ENCODE peak calls at places on chromosomes 13 and 19, in six cellular contexts. T is NT2/D1, L is left colon, D is RWPE1, G is dorsolateral prefrontal cortex, S is A549. J is an unnamed sample.

GRCh38 chr19:27714857-27715256 is 1498.1 kb downstream of the UQCRFS1 start:
- DNase-seq in T (no peak), L (no peak), D (no peak), G (no peak), S (no peak), J (no peak)

GRCh38 chr19:50906217-50906616 is 5.0 kb downstream of the KLK4 start:
- DNase-seq in T (no peak), L (no peak), D (no peak), G (no peak), S (peak), J (no peak)

GRCh38 chr19:14405758-14406644 is 13.1 kb downstream of the DDX39A start:
- DNase-seq in T (peak), L (peak), D (peak), G (peak), S (peak), J (peak)

GRCh38 chr13:53250272-53250875 is 221.8 kb downstream of the OLFM4 start:
- DNase-seq in T (peak), L (no peak), D (peak), G (no peak), S (peak), J (peak)

GRCh38 chr19:6100284-6100915 is 9.9 kb downstream of the RFX2 start:
- DNase-seq in T (no peak), L (no peak), D (no peak), G (no peak), S (no peak), J (no peak)

GRCh38 chr19:54164369-54165068 is 5.0 kb upstream of the LENG1 start:
- DNase-seq in T (no peak), L (peak), D (peak), G (no peak), S (peak), J (no peak)

GRCh38 chr13:40028446-40028845 is 373.0 kb downstream of the COG6 start:
- DNase-seq in T (no peak), L (no peak), D (no peak), G (no peak), S (no peak), J (no peak)

GRCh38 chr19:55279376-55279772 is 536 bp downstream of the HSPBP1 start:
- DNase-seq in T (no peak), L (no peak), D (no peak), G (no peak), S (no peak), J (no peak)

GRCh38 chr19:36605101-36605838 is at the start of gene ZNF382:
- DNase-seq in T (no peak), L (peak), D (peak), G (peak), S (no peak), J (peak)

GRCh38 chr19:27974082-27974513 is 1238.9 kb downstream of the UQCRFS1 start:
- DNase-seq in T (no peak), L (peak), D (no peak), G (peak), S (peak), J (no peak)

GRCh38 chr19:50387176-50387867 is 3.2 kb downstream of the POLD1 start:
- DNase-seq in T (no peak), L (no peak), D (no peak), G (no peak), S (no peak), J (no peak)

GRCh38 chr13:40440990-40441820 is 225.2 kb downstream of the FOXO1 start:
- DNase-seq in T (no peak), L (peak), D (peak), G (peak), S (no peak), J (no peak)

GRCh38 chr13:114092468-114092867 is 40.0 kb downstream of the RASA3 start:
- DNase-seq in T (no peak), L (no peak), D (no peak), G (no peak), S (no peak), J (no peak)

GRCh38 chr13:76223565-76223964 is 587.4 kb downstream of the LMO7 start:
- DNase-seq in T (peak), L (no peak), D (no peak), G (no peak), S (no peak), J (no peak)

GRCh38 chr19:11942843-11943108 is 17.9 kb downstream of the ZNF700 start:
- DNase-seq in T (no peak), L (no peak), D (no peak), G (no peak), S (no peak), J (no peak)

GRCh38 chr13:51910508-51910907 is 48.7 kb downstream of the CCDC70 start:
- DNase-seq in T (no peak), L (no peak), D (no peak), G (no peak), S (no peak), J (no peak)

GRCh38 chr19:32909257-32909656 is 39.7 kb upstream of the SLC7A9 start:
- DNase-seq in T (no peak), L (no peak), D (no peak), G (no peak), S (no peak), J (no peak)

GRCh38 chr19:17420267-17420924 is 549 bp downstream of the MVB12A start:
- DNase-seq in T (no peak), L (peak), D (peak), G (no peak), S (no peak), J (no peak)

GRCh38 chr13:50845211-50845610 is 1.7 kb upstream of the DLEU7 start:
- DNase-seq in T (no peak), L (no peak), D (no peak), G (no peak), S (no peak), J (no peak)

GRCh38 chr13:43725460-43725859 is 61.3 kb downstream of the ENOX1 start:
- DNase-seq in T (no peak), L (no peak), D (no peak), G (no peak), S (no peak), J (no peak)

GRCh38 chr19:15448778-15449619 is 757 bp downstream of the WIZ start:
- DNase-seq in T (no peak), L (no peak), D (no peak), G (no peak), S (peak), J (no peak)

GRCh38 chr13:30114586-30115256 is 192.6 kb downstream of the KATNAL1 start:
- DNase-seq in T (peak), L (peak), D (peak), G (peak), S (peak), J (peak)